ENCODE peak calls at places on chromosomes 5 and 9, in seven cellular contexts. R, W, I, U, O, Y and T are unnamed samples.

GRCh38 chr9:121226186-121226585 is 24.5 kb upstream of the RAB14 start:
- DNase-seq in Y (no peak), O (no peak), I (no peak), U (no peak), W (no peak), R (no peak), T (no peak)

GRCh38 chr9:88745281-88746001 is 210.5 kb downstream of the NXNL2 start:
- DNase-seq in U (no peak), O (no peak), I (no peak), R (no peak), Y (peak; percentile 68), W (no peak), T (no peak)

GRCh38 chr5:31329722-31330121 is 136.2 kb downstream of the CDH6 start:
- DNase-seq in O (no peak), U (no peak), Y (no peak), I (peak; percentile 44), W (no peak), R (no peak), T (no peak)

GRCh38 chr5:80825780-80826460 is 134.2 kb upstream of the RASGRF2 start:
- DNase-seq in I (no peak), O (no peak), U (no peak), Y (peak; percentile 58), W (no peak), R (no peak), T (no peak)

GRCh38 chr5:60436518-60436917 is 263.4 kb downstream of the DEPDC1B start:
- DNase-seq in O (no peak), I (no peak), R (no peak), W (no peak), Y (no peak), U (no peak), T (no peak)

GRCh38 chr9:134475051-134475790 is 149.0 kb downstream of the RXRA start:
- DNase-seq in I (no peak), R (no peak), Y (peak; percentile 91), W (peak; percentile 40), O (no peak), U (no peak), T (no peak)

GRCh38 chr5:133439859-133440258 is 172.5 kb downstream of the FSTL4 start:
- DNase-seq in I (no peak), O (no peak), Y (no peak), W (no peak), U (no peak), R (no peak), T (no peak)

GRCh38 chr9:84513981-84514380 is 155.5 kb upstream of the NTRK2 start:
- DNase-seq in I (no peak), W (no peak), O (no peak), Y (no peak), R (no peak), U (no peak), T (no peak)

GRCh38 chr5:173473293-173473692 is 143.2 kb downstream of the BOD1 start:
- DNase-seq in I (no peak), R (no peak), O (no peak), Y (no peak), W (no peak), U (no peak), T (no peak)

GRCh38 chr5:121497176-121497575 is 354.5 kb upstream of the FTMT start:
- DNase-seq in Y (no peak), I (no peak), O (no peak), R (no peak), W (no peak), U (no peak), T (no peak)

GRCh38 chr5:135065306-135066265 is 31.6 kb upstream of the PITX1 start:
- DNase-seq in W (no peak), Y (no peak), O (no peak), U (peak; percentile 34), R (no peak), I (no peak), T (no peak)

GRCh38 chr9:5892456-5893133 is 1.9 kb downstream of the MLANA start:
- DNase-seq in I (no peak), W (no peak), R (no peak), Y (no peak), U (no peak), O (no peak), T (no peak)

GRCh38 chr5:35803221-35803651 is 53.5 kb upstream of the IL7R start:
- DNase-seq in I (peak; percentile 92), W (no peak), O (no peak), U (no peak), Y (peak; percentile 56), R (no peak), T (no peak)

GRCh38 chr5:58048954-58049353 is 410.9 kb downstream of the PLK2 start:
- DNase-seq in R (no peak), I (no peak), W (no peak), Y (no peak), U (no peak), O (no peak), T (no peak)

GRCh38 chr5:157187046-157187754 is 6.6 kb downstream of the ITK start:
- DNase-seq in Y (no peak), U (no peak), I (no peak), O (no peak), W (no peak), R (no peak), T (no peak)

GRCh38 chr5:36734422-36734821 is 128.0 kb downstream of the SLC1A3 start:
- DNase-seq in R (peak; percentile 40), O (no peak), Y (peak; percentile 65), I (peak; percentile 41), U (peak; percentile 30), W (no peak), T (peak; percentile 12)

GRCh38 chr9:27162045-27162444 is 53.0 kb downstream of the TEK start:
- DNase-seq in U (no peak), O (no peak), Y (peak; percentile 50), R (no peak), I (no peak), W (no peak), T (no peak)

GRCh38 chr9:127541865-127542264 is 70.2 kb upstream of the STXBP1 start:
- DNase-seq in U (no peak), W (no peak), R (no peak), O (no peak), Y (peak; percentile 84), I (no peak), T (no peak)